ENCODE peak calls at places on chromosomes 11 and 22, in four cellular contexts. N is heart left ventricle, I is stomach, Z is spleen. T is an unnamed sample. For H3K9me3, the result is how much of the 10 kb centered on the place peaks cover.

GRCh38 chr22:29780781-29781676 is 13.9 kb downstream of the UQCR10 start:
- DNase-seq in N (no peak), I (no peak), Z (no peak), T (no peak)

GRCh38 chr22:39967103-39967829 is 7.1 kb downstream of the TMA7B start:
- DNase-seq in N (no peak), I (no peak), Z (no peak), T (no peak)

GRCh38 chr11:9176550-9176949 is 85.2 kb upstream of the SCUBE2 start:
- DNase-seq in N (no peak), I (no peak), Z (no peak), T (no peak)

GRCh38 chr11:115627071-115627470 is 122.9 kb upstream of the CADM1 start:
- DNase-seq in N (no peak), I (no peak), Z (no peak), T (no peak)

GRCh38 chr22:36027960-36028645 is 521 bp downstream of the RBFOX2 start:
- DNase-seq in N (no peak), I (no peak), Z (peak), T (peak)

GRCh38 chr11:125945011-125945796 is 640 bp upstream of the VSIG10L2 start:
- DNase-seq in N (no peak), I (no peak), Z (no peak), T (no peak)

GRCh38 chr22:31604746-31605705 is 57.0 kb downstream of the PISD start:
- DNase-seq in N (no peak), I (no peak), Z (no peak), T (peak)

GRCh38 chr11:17597770-17598169 is 50.7 kb downstream of the OTOG start:
- DNase-seq in N (no peak), I (peak), Z (peak), T (no peak)

GRCh38 chr11:67489860-67490726 is 7.3 kb downstream of the AIP start:
- DNase-seq in N (no peak), I (no peak), Z (peak), T (no peak)

DNA sequence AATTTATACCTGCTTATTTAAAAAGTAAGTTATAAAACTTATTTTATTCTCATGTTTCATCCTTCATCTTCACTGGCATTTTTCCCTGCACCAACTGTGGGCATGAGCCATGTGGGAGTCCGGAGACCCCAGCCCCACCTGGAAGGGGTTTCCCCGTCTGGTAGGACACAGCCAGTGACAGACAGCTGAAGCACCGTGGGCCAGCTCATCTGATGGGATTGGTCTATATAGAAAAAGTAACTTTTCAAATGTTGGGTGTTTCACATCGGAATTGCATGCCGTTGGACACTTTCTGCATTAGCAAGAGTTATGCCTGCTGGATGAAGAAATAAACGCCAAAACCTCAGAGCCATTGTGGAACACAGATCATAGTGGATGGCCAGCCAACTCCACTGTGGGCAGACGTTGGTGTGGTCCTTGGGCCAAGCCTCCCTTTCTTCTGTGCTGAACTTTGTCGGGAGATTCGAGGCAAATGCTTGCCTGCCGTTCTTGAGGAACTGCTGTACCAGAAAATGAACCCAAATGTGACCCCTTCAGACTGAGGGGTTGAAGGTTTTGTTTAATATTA is 1329.3 kb downstream of the TBC1D22A start:
- DNase-seq in N (no peak), I (no peak), Z (no peak), T (no peak)
- H3K9me3 ChIP-seq in N (under half), I (under half), Z (under half), T (under half)

GRCh38 chr22:49657275-49657973 is 170.2 kb downstream of the BRD1 start:
- DNase-seq in N (peak), I (peak), Z (peak), T (peak)
- H3K9me3 ChIP-seq in N (under half), I (under half), Z (under half), T (under half)

GRCh38 chr11:2649848-2650247 is 49.9 kb downstream of the KCNQ1OT1 start:
- DNase-seq in N (no peak), I (no peak), Z (no peak), T (no peak)
- H3K9me3 ChIP-seq in N (under half), I (half or more), Z (half or more), T (under half)

GRCh38 chr11:34360056-34360455 is 2.2 kb upstream of the ABTB2 start:
- DNase-seq in N (no peak), I (no peak), Z (no peak), T (no peak)
- H3K9me3 ChIP-seq in N (under half), I (under half), Z (under half), T (under half)

GRCh38 chr11:7254731-7255291 is 3.1 kb downstream of the SYT9 start:
- DNase-seq in N (no peak), I (no peak), Z (no peak), T (no peak)

GRCh38 chr11:7251836-7252682 is at the start of gene SYT9:
- DNase-seq in N (peak), I (peak), Z (peak), T (peak)

GRCh38 chr11:7251487-7251835 is 243 bp upstream of the SYT9 start:
- DNase-seq in N (no peak), I (no peak), Z (no peak), T (peak)

GRCh38 chr11:7250166-7250565 is 1.5 kb upstream of the SYT9 start:
- DNase-seq in N (no peak), I (no peak), Z (no peak), T (no peak)

GRCh38 chr11:7252683-7253213 is 1.0 kb downstream of the SYT9 start:
- DNase-seq in N (no peak), I (no peak), Z (no peak), T (no peak)
- H3K9me3 ChIP-seq in N (under half), I (under half), Z (under half), T (under half)

GRCh38 chr11:58719406-58720117 is 12.2 kb downstream of the GLYAT start:
- DNase-seq in N (no peak), I (no peak), Z (no peak), T (no peak)
- H3K9me3 ChIP-seq in N (under half), I (under half), Z (under half), T (under half)

DNA sequence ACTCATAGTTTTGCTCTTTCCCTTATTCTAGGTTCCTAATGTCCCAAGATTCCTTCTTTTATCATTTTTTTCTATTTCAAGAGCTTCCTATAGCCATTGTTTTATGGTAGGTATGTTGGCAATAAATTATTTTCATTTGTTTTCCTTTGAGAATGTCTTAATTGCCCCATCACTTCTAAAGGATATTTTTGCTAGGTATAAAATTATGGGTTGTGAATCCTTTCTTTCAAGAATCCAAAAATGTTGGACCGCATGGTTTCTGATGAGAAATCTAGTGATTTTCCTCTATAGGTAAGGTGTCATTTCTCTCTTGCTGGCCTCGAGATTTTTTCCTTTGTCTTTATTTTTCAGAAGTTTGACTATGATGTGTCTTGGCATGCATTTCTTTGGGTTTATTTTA is 22.3 kb downstream of the RTL6 start:
- DNase-seq in N (no peak), I (no peak), Z (no peak), T (no peak)
- H3K9me3 ChIP-seq in N (under half), I (under half), Z (under half), T (under half)